ENCODE peak calls at places on chromosome 21, in seven cellular contexts. B, V, F, W, E, L and R are unnamed samples.

GRCh38 chr21:21481238-21481637 is 483.0 kb downstream of the NCAM2 start:
- DNase-seq in B (no peak), V (no peak), F (no peak), W (no peak), E (no peak), L (no peak), R (no peak)

GRCh38 chr21:28069446-28069845 is 923.2 kb downstream of the LTN1 start:
- DNase-seq in B (no peak), V (no peak), F (no peak), W (no peak), E (no peak), L (no peak), R (no peak)

GRCh38 chr21:17436626-17437111 is 76.2 kb upstream of the CXADR start:
- DNase-seq in B (no peak), V (no peak), F (peak), W (no peak), E (no peak), L (no peak), R (no peak)

GRCh38 chr21:15744926-15745325 is 15.1 kb downstream of the USP25 start:
- DNase-seq in B (no peak), V (no peak), F (no peak), W (no peak), E (no peak), L (no peak), R (no peak)

GRCh38 chr21:32331444-32332305 is 33.0 kb downstream of the MRAP start:
- DNase-seq in B (no peak), V (peak), F (peak), W (no peak), E (no peak), L (peak), R (no peak)

GRCh38 chr21:33655591-33656221 is 13.4 kb downstream of the ITSN1 start:
- DNase-seq in B (no peak), V (no peak), F (no peak), W (no peak), E (peak), L (no peak), R (no peak)

GRCh38 chr21:46515109-46515508 is 56.4 kb downstream of the DIP2A start:
- DNase-seq in B (no peak), V (peak), F (no peak), W (no peak), E (no peak), L (no peak), R (no peak)

GRCh38 chr21:28822882-28823335 is 169.8 kb downstream of the LTN1 start:
- DNase-seq in B (no peak), V (no peak), F (peak), W (no peak), E (no peak), L (no peak), R (no peak)

GRCh38 chr21:24436236-24436635 is 1171.0 kb downstream of the MRPL39 start:
- DNase-seq in B (no peak), V (no peak), F (no peak), W (no peak), E (no peak), L (no peak), R (no peak)

GRCh38 chr21:20220586-20220985 is 777.6 kb upstream of the NCAM2 start:
- DNase-seq in B (no peak), V (no peak), F (no peak), W (no peak), E (no peak), L (no peak), R (no peak)

DNA sequence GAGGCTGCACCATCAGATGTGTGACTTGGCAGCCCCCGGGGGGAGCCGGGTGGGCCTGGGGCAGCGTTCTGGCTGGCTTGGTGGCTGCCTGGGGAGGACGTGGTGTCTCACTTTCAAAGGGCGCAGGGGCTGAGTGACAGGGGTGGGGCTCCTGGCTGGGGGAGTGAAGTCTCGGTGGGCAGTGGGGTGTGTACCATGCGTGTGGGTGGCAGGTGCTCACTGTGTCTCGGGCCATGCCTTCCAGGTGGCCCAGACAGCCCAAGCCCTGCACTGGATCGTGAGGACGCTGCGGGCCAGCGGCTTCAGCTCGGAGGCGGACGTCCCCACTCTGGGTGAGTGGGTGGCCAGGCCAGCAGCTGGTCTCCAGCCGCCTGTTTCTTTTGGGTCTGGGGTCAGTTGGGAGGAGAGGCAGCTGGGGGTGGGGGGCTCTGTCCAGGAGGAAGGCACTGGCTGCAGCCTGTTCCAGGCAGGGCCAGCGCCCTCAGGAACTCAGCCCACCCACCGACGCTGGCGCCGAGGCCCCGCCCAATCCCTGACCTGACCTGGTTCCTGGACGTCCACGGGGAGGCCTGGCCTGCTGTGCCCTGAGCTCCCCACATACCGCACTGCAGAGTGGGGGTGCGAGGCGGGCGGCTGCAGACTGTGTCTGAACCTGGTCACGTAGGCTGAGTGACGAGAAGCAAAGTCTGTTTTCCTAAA is 30.6 kb upstream of the LRRC3 start:
- DNase-seq in B (peak), V (peak), F (no peak), W (no peak), E (no peak), L (peak), R (no peak)
- TF ChIP-seq CTCF in B (no peak), V (no peak), F (no peak), W (no peak), E (no peak), L (no peak), R (no peak)

GRCh38 chr21:35838350-35838749 is 222.0 kb downstream of the SETD4 start:
- DNase-seq in B (no peak), V (no peak), F (no peak), W (no peak), E (no peak), L (no peak), R (no peak)
- TF ChIP-seq POLR2AphosphoS5 in B (no peak), V (no peak), F (no peak), W (no peak), E (no peak), L (no peak), R (no peak)

GRCh38 chr21:39022901-39023693 is 160.2 kb downstream of the PSMG1 start:
- DNase-seq in B (peak), V (peak), F (peak), W (no peak), E (no peak), L (no peak), R (peak)
- TF ChIP-seq CTCF in B (no peak), V (no peak), F (peak), W (no peak), E (peak), L (no peak), R (no peak)

GRCh38 chr21:25578070-25578961 is 29.0 kb downstream of the MRPL39 start:
- DNase-seq in B (no peak), V (no peak), F (peak), W (no peak), E (no peak), L (no peak), R (no peak)
- TF ChIP-seq POLR2AphosphoS5 in B (no peak), V (no peak), F (no peak), W (no peak), E (no peak), L (no peak), R (no peak)

GRCh38 chr21:41952568-41953248 is 1.1 kb downstream of the C2CD2 start:
- DNase-seq in B (peak), V (no peak), F (no peak), W (no peak), E (no peak), L (no peak), R (no peak)
- TF ChIP-seq CTCF in B (no peak), V (no peak), F (no peak), W (no peak), E (no peak), L (no peak), R (no peak)

GRCh38 chr21:34826818-34827217 is 158.0 kb downstream of the CLIC6 start:
- DNase-seq in B (no peak), V (no peak), F (no peak), W (no peak), E (no peak), L (no peak), R (no peak)

GRCh38 chr21:34822209-34822608 is 153.4 kb downstream of the CLIC6 start:
- DNase-seq in B (no peak), V (no peak), F (no peak), W (no peak), E (no peak), L (no peak), R (no peak)

GRCh38 chr21:34825101-34825500 is 156.3 kb downstream of the CLIC6 start:
- DNase-seq in B (no peak), V (no peak), F (no peak), W (no peak), E (no peak), L (no peak), R (no peak)

GRCh38 chr21:34822957-34823356 is 154.2 kb downstream of the CLIC6 start:
- DNase-seq in B (no peak), V (no peak), F (no peak), W (no peak), E (no peak), L (no peak), R (no peak)

GRCh38 chr21:34824314-34824713 is 155.5 kb downstream of the CLIC6 start:
- DNase-seq in B (no peak), V (no peak), F (no peak), W (no peak), E (no peak), L (no peak), R (no peak)
- TF ChIP-seq POLR2AphosphoS5 in B (no peak), V (no peak), F (no peak), W (no peak), E (no peak), L (no peak), R (no peak)

DNA sequence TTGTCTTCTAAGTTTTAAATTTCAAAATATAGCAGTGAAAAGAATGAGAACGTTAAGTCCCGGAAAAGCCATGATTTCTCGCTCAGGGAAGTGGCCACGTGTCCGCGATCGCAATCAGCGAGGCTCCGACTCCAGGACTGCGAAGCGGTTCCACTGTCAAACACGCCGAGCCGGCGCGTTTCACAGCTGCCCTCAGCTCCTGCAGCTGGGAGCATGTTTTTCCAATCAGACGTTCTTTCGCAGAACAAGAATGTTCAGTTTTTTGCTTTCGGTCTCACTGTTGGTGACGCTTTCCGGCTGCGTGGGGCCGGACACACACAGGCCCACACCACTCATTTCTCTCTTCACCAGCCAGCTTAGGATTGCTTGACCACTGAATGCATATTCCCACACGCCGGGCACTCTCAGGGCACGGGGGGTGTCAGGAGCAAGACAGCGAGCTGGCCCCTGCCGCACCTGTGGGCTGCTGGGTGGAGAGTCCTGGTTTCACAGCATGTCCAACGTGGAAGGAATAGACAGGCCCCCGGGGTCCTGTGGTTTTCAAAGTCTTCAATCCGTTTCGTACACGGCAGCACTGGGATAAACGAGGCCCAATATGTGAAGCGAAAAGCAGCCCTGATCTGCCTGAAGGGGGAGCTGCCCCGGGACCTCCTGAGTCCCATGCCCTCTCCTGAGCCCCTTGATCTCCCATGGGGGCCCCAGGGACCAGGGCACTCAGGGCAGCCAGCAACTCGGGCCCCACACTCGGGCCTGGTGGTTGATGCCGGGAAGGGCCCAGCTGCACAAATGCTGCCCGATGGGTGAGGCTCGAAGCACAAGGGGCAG is 47.3 kb upstream of the COL18A1 start:
- DNase-seq in B (no peak), V (peak), F (no peak), W (no peak), E (no peak), L (no peak), R (no peak)
- TF ChIP-seq CTCF in B (no peak), V (no peak), F (no peak), W (no peak), E (peak), L (no peak), R (no peak)

GRCh38 chr21:38242036-38242435 is 14.8 kb upstream of the KCNJ15 start:
- DNase-seq in B (no peak), V (no peak), F (no peak), W (no peak), E (no peak), L (no peak), R (no peak)

GRCh38 chr21:38241029-38241740 is 15.6 kb upstream of the KCNJ15 start:
- DNase-seq in B (no peak), V (no peak), F (no peak), W (no peak), E (no peak), L (peak), R (no peak)

GRCh38 chr21:38243732-38244406 is 12.9 kb upstream of the KCNJ15 start:
- DNase-seq in B (no peak), V (no peak), F (no peak), W (no peak), E (no peak), L (no peak), R (no peak)

GRCh38 chr21:38244885-38245869 is 11.6 kb upstream of the KCNJ15 start:
- DNase-seq in B (no peak), V (no peak), F (no peak), W (peak), E (no peak), L (no peak), R (no peak)

GRCh38 chr21:38244407-38244787 is 12.4 kb upstream of the KCNJ15 start:
- DNase-seq in B (no peak), V (no peak), F (no peak), W (no peak), E (no peak), L (no peak), R (no peak)
- TF ChIP-seq POLR2AphosphoS5 in B (no peak), V (no peak), F (no peak), W (no peak), E (no peak), L (no peak), R (no peak)